ENCODE peak calls at places on chromosomes 6 and 20, in six cellular contexts. C is HFFc6; W is AG09309; N is Calu3; I is CD4-positive, alpha-beta T cell; F is GM12865. Y is an unnamed sample.
A peak's percentile ranks its signal among the peaks of the same experiment; 100 is the strongest.

GRCh38 chr6:30556714-30556963 is 350 bp upstream of the GNL1 start:
- DNase-seq in C (no peak), W (no peak), N (peak; percentile 89), I (no peak), F (peak; percentile 97), Y (peak; percentile 89)

GRCh38 chr20:22819134-22819533 is 216.0 kb upstream of the SSTR4 start:
- DNase-seq in C (no peak), W (no peak), N (no peak), I (no peak), F (no peak), Y (no peak)

GRCh38 chr6:74671558-74672025 is 534.3 kb downstream of the COL12A1 start:
- DNase-seq in C (peak; percentile 81), W (peak; percentile 99), N (no peak), I (no peak), F (no peak), Y (no peak)

GRCh38 chr20:17171750-17172149 is 55.1 kb upstream of the PCSK2 start:
- DNase-seq in C (no peak), W (no peak), N (no peak), I (no peak), F (no peak), Y (no peak)

GRCh38 chr6:4593891-4594445 is 182.2 kb upstream of the CDYL start:
- DNase-seq in C (no peak), W (no peak), N (no peak), I (no peak), F (no peak), Y (no peak)

GRCh38 chr6:158518196-158519127 is 41.4 kb upstream of the TMEM181 start:
- DNase-seq in C (peak; percentile 84), W (peak; percentile 57), N (peak; percentile 63), I (peak; percentile 23), F (peak; percentile 93), Y (peak; percentile 81)

GRCh38 chr6:117477988-117478852 is 4.3 kb upstream of the DCBLD1 start:
- DNase-seq in C (no peak), W (no peak), N (no peak), I (no peak), F (peak; percentile 70), Y (peak; percentile 55)

GRCh38 chr20:50359607-50360217 is 150.5 kb upstream of the PTPN1 start:
- DNase-seq in C (no peak), W (no peak), N (no peak), I (no peak), F (no peak), Y (no peak)

GRCh38 chr20:52152416-52152815 is 39.2 kb downstream of the ZFP64 start:
- DNase-seq in C (no peak), W (no peak), N (no peak), I (no peak), F (no peak), Y (no peak)

GRCh38 chr6:76441850-76442249 is 369.4 kb upstream of the IMPG1 start:
- DNase-seq in C (no peak), W (no peak), N (no peak), I (no peak), F (no peak), Y (no peak)

GRCh38 chr6:19368511-19368910 is 468.7 kb upstream of the ID4 start:
- DNase-seq in C (peak; percentile 48), W (peak; percentile 48), N (no peak), I (no peak), F (no peak), Y (no peak)

GRCh38 chr6:2535492-2535891 is 215.2 kb downstream of the MYLK4 start:
- DNase-seq in C (no peak), W (no peak), N (no peak), I (no peak), F (no peak), Y (no peak)

GRCh38 chr6:83221886-83222479 is 28.8 kb downstream of the RWDD2A start:
- DNase-seq in C (peak; percentile 49), W (no peak), N (no peak), I (no peak), F (peak; percentile 49), Y (peak; percentile 36)

GRCh38 chr6:17935188-17936149 is 52.0 kb downstream of the KIF13A start:
- DNase-seq in C (no peak), W (no peak), N (no peak), I (no peak), F (no peak), Y (no peak)

GRCh38 chr6:4653141-4653540 is 123.1 kb upstream of the CDYL start:
- DNase-seq in C (no peak), W (no peak), N (no peak), I (no peak), F (no peak), Y (no peak)

GRCh38 chr20:10978019-10978702 is 304.4 kb upstream of the JAG1 start:
- DNase-seq in C (no peak), W (no peak), N (no peak), I (no peak), F (no peak), Y (no peak)

GRCh38 chr6:69974193-69974592 is 107.8 kb downstream of the COL19A1 start:
- DNase-seq in C (no peak), W (no peak), N (peak; percentile 7), I (no peak), F (no peak), Y (no peak)

GRCh38 chr6:6436946-6437345 is 116.5 kb upstream of the F13A1 start:
- DNase-seq in C (no peak), W (no peak), N (no peak), I (no peak), F (no peak), Y (no peak)

GRCh38 chr6:33731751-33732282 is 14.9 kb downstream of the IP6K3 start:
- DNase-seq in C (no peak), W (no peak), N (peak; percentile 92), I (no peak), F (no peak), Y (no peak)

GRCh38 chr6:7261030-7261841 is 51.8 kb downstream of the SSR1 start:
- DNase-seq in C (peak; percentile 90), W (no peak), N (peak; percentile 83), I (no peak), F (peak; percentile 57), Y (peak; percentile 77)

GRCh38 chr20:29878777-29879442 is 1378.6 kb upstream of the DEFB115 start:
- DNase-seq in C (no peak), W (no peak), N (no peak), I (no peak), F (peak; percentile 16), Y (no peak)

GRCh38 chr20:19588731-19589130 is 169.3 kb upstream of the RIN2 start:
- DNase-seq in C (no peak), W (no peak), N (no peak), I (no peak), F (no peak), Y (no peak)

GRCh38 chr20:6075428-6076219 is 21.8 kb upstream of the LRRN4 start:
- DNase-seq in C (no peak), W (no peak), N (no peak), I (no peak), F (no peak), Y (no peak)

GRCh38 chr6:32689531-32690505 is 23.4 kb upstream of the HLA-DQB1 start:
- DNase-seq in C (no peak), W (no peak), N (no peak), I (no peak), F (peak; percentile 72), Y (peak; percentile 45)

GRCh38 chr6:32692019-32692418 is 25.6 kb upstream of the HLA-DQB1 start:
- DNase-seq in C (no peak), W (no peak), N (peak; percentile 81), I (peak; percentile 42), F (peak; percentile 80), Y (peak; percentile 53)
- TF ChIP-seq CTCF in C (peak; percentile 28), W (peak; percentile 14), N (peak; percentile 83), I (peak; percentile 84), F (peak; percentile 69), Y (peak; percentile 22)

GRCh38 chr20:63864545-63864977 is 509 bp upstream of the TPD52L2 start:
- DNase-seq in C (no peak), W (no peak), N (no peak), I (no peak), F (no peak), Y (no peak)
- TF ChIP-seq CTCF in C (peak; percentile 28), W (no peak), N (no peak), I (peak; percentile 48), F (no peak), Y (no peak)

DNA sequence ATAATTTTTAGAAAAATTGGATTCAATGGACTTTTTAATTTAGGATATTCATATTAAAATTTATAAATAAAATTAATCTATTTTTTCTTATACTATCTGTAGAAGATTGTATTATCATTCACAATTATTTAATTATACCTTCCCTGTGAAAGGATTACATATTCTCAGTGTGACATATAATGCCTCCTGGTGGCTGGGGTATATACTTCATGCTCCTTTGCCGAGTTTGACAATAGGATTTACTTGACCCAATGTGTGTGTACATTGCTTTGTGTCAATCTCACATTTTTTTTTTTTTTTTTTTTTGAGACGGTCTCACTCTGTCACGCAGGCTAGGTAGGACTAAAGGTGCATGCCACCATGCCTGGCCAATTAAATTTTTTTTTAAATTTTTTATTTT is 230.0 kb upstream of the CHD6 start:
- DNase-seq in C (no peak), W (no peak), N (no peak), I (no peak), F (no peak), Y (no peak)
- TF ChIP-seq CTCF in C (peak; percentile 23), W (no peak), N (no peak), I (no peak), F (no peak), Y (no peak)

DNA sequence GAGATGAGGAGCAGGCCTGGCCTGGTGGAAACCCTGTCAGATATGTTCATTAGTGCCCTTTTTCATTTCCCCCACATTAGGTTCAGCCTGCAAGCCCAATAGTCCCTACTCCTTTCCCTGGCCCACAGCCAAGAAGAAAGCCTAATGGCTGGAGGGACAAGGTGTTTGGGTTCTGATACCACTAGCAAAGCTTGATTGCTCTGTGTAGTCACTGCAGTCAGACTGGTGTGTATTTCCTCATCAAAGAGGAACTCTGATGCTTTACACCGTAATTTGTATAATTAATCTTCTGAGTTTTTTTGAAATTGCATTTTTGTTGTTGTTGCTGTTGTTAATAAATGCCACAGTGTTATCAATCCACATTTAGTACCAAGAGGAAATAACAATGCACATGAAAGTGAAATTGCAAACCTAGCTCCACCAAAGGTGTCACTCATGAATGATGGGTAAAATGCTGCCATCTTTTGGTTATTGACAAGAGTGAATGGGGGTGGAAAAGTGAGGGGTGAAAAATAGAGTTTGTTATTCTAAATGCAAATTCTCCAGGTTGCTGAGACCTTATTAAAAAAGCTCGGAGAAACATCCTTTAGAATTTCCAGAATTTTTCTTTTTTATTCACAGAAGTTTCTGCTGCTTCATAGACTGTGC is 320.2 kb upstream of the POU3F2 start:
- DNase-seq in C (no peak), W (no peak), N (no peak), I (no peak), F (peak; percentile 21), Y (no peak)
- TF ChIP-seq CTCF in C (no peak), W (no peak), N (no peak), I (no peak), F (no peak), Y (no peak)

DNA sequence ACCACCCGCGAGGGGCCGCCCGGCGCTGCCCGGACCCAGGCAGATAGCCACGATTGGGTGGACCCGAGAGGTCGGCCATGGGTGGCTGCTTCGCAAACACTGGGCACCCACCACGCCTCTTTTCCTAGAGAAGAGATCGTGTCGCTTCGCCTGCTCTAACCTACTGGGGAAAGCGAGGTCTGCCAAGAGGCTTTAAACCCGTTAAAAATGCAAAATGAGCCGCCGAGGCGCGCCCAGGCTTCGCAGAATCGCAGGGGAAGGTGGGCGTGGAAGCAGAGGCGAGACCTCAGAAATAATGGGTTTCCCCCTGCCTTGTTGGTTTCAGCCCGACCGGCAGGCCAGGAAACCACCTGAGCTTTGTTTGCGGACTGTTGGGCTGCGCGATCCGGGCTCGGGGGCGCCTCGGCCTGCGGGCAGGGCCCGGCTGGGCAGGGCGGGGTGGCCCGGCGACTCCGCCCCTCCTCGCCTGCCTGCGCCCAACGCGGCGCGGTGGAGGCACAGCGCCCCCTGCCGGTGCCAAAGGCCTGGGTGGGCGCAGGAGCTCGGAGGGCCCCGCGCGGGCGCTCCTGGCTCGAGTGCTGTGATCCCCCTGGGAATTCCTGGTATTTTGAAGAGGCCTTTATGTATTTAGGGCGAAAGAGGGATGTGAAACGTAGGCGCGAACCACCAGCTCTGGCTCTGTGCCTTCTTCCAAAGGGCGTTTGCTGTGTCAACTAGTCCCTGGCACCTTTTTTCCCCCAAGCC is 1.6 kb downstream of the MARCKS start:
- DNase-seq in C (peak; percentile 85), W (peak; percentile 72), N (peak; percentile 96), I (peak; percentile 53), F (peak; percentile 98), Y (peak; percentile 99)
- TF ChIP-seq CTCF in C (peak; percentile 99), W (peak; percentile 78), N (peak; percentile 95), I (peak; percentile 71), F (peak; percentile 89), Y (peak; percentile 90)